ENCODE peak calls at places on chromosome 5, in six cellular contexts. One of them, this sample, is unnamed.

GRCh38 chr5:93385665-93386064 is 195.4 kb downstream of the NR2F1-AS1 start:
- DNase-seq in HTR-8/SVneo: peak; percentile 13
- DNase-seq in NCI-H1092 treated with DMSO at 0.1 percent for 48 hours: no peak
- DNase-seq in HS-5: no peak
- DNase-seq in SW 1271: no peak
- DNase-seq in activated CD8-positive, alpha-beta memory T cell treated with anti-CD3 and anti-CD28 coated beads for 1 hour: no peak
- DNase-seq in this sample: no peak

GRCh38 chr5:90767710-90768109 is 209.1 kb downstream of the ADGRV1 start:
- DNase-seq in HTR-8/SVneo: no peak
- DNase-seq in NCI-H1092 treated with DMSO at 0.1 percent for 48 hours: no peak
- DNase-seq in HS-5: no peak
- DNase-seq in SW 1271: no peak
- DNase-seq in activated CD8-positive, alpha-beta memory T cell treated with anti-CD3 and anti-CD28 coated beads for 1 hour: no peak
- DNase-seq in this sample: no peak

GRCh38 chr5:177601126-177601525 is 1.2 kb downstream of the B4GALT7 start:
- DNase-seq in HTR-8/SVneo: no peak
- DNase-seq in NCI-H1092 treated with DMSO at 0.1 percent for 48 hours: no peak
- DNase-seq in HS-5: no peak
- DNase-seq in SW 1271: no peak
- DNase-seq in activated CD8-positive, alpha-beta memory T cell treated with anti-CD3 and anti-CD28 coated beads for 1 hour: no peak
- DNase-seq in this sample: no peak

GRCh38 chr5:120516799-120517198 is 52.7 kb downstream of the PRR16 start:
- DNase-seq in HTR-8/SVneo: no peak
- DNase-seq in NCI-H1092 treated with DMSO at 0.1 percent for 48 hours: no peak
- DNase-seq in HS-5: peak; percentile 42
- DNase-seq in SW 1271: no peak
- DNase-seq in activated CD8-positive, alpha-beta memory T cell treated with anti-CD3 and anti-CD28 coated beads for 1 hour: no peak
- DNase-seq in this sample: peak; percentile 88

GRCh38 chr5:181235689-181236366 is 7.9 kb downstream of the RACK1 start:
- DNase-seq in HTR-8/SVneo: no peak
- DNase-seq in NCI-H1092 treated with DMSO at 0.1 percent for 48 hours: no peak
- DNase-seq in HS-5: no peak
- DNase-seq in SW 1271: no peak
- DNase-seq in activated CD8-positive, alpha-beta memory T cell treated with anti-CD3 and anti-CD28 coated beads for 1 hour: no peak
- DNase-seq in this sample: no peak

GRCh38 chr5:81194633-81195333 is 38.3 kb upstream of the CKMT2 start:
- DNase-seq in HTR-8/SVneo: peak; percentile 92
- DNase-seq in NCI-H1092 treated with DMSO at 0.1 percent for 48 hours: peak; percentile 56
- DNase-seq in HS-5: peak; percentile 16
- DNase-seq in SW 1271: peak; percentile 58
- DNase-seq in activated CD8-positive, alpha-beta memory T cell treated with anti-CD3 and anti-CD28 coated beads for 1 hour: peak; percentile 43
- DNase-seq in this sample: peak; percentile 82

GRCh38 chr5:37553720-37554402 is 174.7 kb downstream of the WDR70 start:
- DNase-seq in HTR-8/SVneo: no peak
- DNase-seq in NCI-H1092 treated with DMSO at 0.1 percent for 48 hours: no peak
- DNase-seq in HS-5: no peak
- DNase-seq in SW 1271: no peak
- DNase-seq in activated CD8-positive, alpha-beta memory T cell treated with anti-CD3 and anti-CD28 coated beads for 1 hour: no peak
- DNase-seq in this sample: no peak

GRCh38 chr5:41071975-41072374 is 833 bp upstream of the MROH2B start:
- DNase-seq in HTR-8/SVneo: no peak
- DNase-seq in NCI-H1092 treated with DMSO at 0.1 percent for 48 hours: no peak
- DNase-seq in HS-5: peak; percentile 62
- DNase-seq in SW 1271: no peak
- DNase-seq in activated CD8-positive, alpha-beta memory T cell treated with anti-CD3 and anti-CD28 coated beads for 1 hour: no peak
- DNase-seq in this sample: no peak

GRCh38 chr5:115374057-115374775 is 77.8 kb upstream of the CCDC112 start:
- DNase-seq in HTR-8/SVneo: no peak
- DNase-seq in NCI-H1092 treated with DMSO at 0.1 percent for 48 hours: no peak
- DNase-seq in HS-5: no peak
- DNase-seq in SW 1271: no peak
- DNase-seq in activated CD8-positive, alpha-beta memory T cell treated with anti-CD3 and anti-CD28 coated beads for 1 hour: no peak
- DNase-seq in this sample: peak; percentile 11

GRCh38 chr5:116575635-116576042 is 1.0 kb upstream of the SEMA6A start:
- DNase-seq in HTR-8/SVneo: no peak
- DNase-seq in NCI-H1092 treated with DMSO at 0.1 percent for 48 hours: no peak
- DNase-seq in HS-5: no peak
- DNase-seq in SW 1271: no peak
- DNase-seq in activated CD8-positive, alpha-beta memory T cell treated with anti-CD3 and anti-CD28 coated beads for 1 hour: no peak
- DNase-seq in this sample: no peak

GRCh38 chr5:93348231-93348630 is 232.8 kb downstream of the NR2F1-AS1 start:
- DNase-seq in HTR-8/SVneo: no peak
- DNase-seq in NCI-H1092 treated with DMSO at 0.1 percent for 48 hours: no peak
- DNase-seq in HS-5: no peak
- DNase-seq in SW 1271: no peak
- DNase-seq in activated CD8-positive, alpha-beta memory T cell treated with anti-CD3 and anti-CD28 coated beads for 1 hour: no peak
- DNase-seq in this sample: peak; percentile 13

GRCh38 chr5:178590141-178590923 is at the start of gene COL23A1:
- DNase-seq in HTR-8/SVneo: peak; percentile 40
- DNase-seq in NCI-H1092 treated with DMSO at 0.1 percent for 48 hours: peak; percentile 4
- DNase-seq in HS-5: no peak
- DNase-seq in SW 1271: no peak
- DNase-seq in activated CD8-positive, alpha-beta memory T cell treated with anti-CD3 and anti-CD28 coated beads for 1 hour: no peak
- DNase-seq in this sample: peak; percentile 70

GRCh38 chr5:107743357-107744000 is 72.7 kb upstream of the EFNA5 start:
- DNase-seq in HTR-8/SVneo: no peak
- DNase-seq in NCI-H1092 treated with DMSO at 0.1 percent for 48 hours: no peak
- DNase-seq in HS-5: peak; percentile 39
- DNase-seq in SW 1271: no peak
- DNase-seq in activated CD8-positive, alpha-beta memory T cell treated with anti-CD3 and anti-CD28 coated beads for 1 hour: no peak
- DNase-seq in this sample: peak; percentile 67

GRCh38 chr5:133809801-133810200 is 158.6 kb downstream of the C5orf15 start:
- DNase-seq in HTR-8/SVneo: no peak
- DNase-seq in NCI-H1092 treated with DMSO at 0.1 percent for 48 hours: no peak
- DNase-seq in HS-5: no peak
- DNase-seq in SW 1271: no peak
- DNase-seq in activated CD8-positive, alpha-beta memory T cell treated with anti-CD3 and anti-CD28 coated beads for 1 hour: no peak
- DNase-seq in this sample: no peak

GRCh38 chr5:16568875-16569580 is 47.8 kb downstream of the RETREG1 start:
- DNase-seq in HTR-8/SVneo: no peak
- DNase-seq in NCI-H1092 treated with DMSO at 0.1 percent for 48 hours: peak; percentile 56
- DNase-seq in HS-5: no peak
- DNase-seq in SW 1271: no peak
- DNase-seq in activated CD8-positive, alpha-beta memory T cell treated with anti-CD3 and anti-CD28 coated beads for 1 hour: no peak
- DNase-seq in this sample: peak; percentile 1

GRCh38 chr5:114238771-114239313 is 123.0 kb upstream of the KCNN2 start:
- DNase-seq in HTR-8/SVneo: no peak
- DNase-seq in NCI-H1092 treated with DMSO at 0.1 percent for 48 hours: no peak
- DNase-seq in HS-5: no peak
- DNase-seq in SW 1271: no peak
- DNase-seq in activated CD8-positive, alpha-beta memory T cell treated with anti-CD3 and anti-CD28 coated beads for 1 hour: no peak
- DNase-seq in this sample: no peak

GRCh38 chr5:488744-489688 is 35.2 kb downstream of the SLC9A3 start:
- DNase-seq in HTR-8/SVneo: no peak
- DNase-seq in NCI-H1092 treated with DMSO at 0.1 percent for 48 hours: no peak
- DNase-seq in HS-5: no peak
- DNase-seq in SW 1271: no peak
- DNase-seq in activated CD8-positive, alpha-beta memory T cell treated with anti-CD3 and anti-CD28 coated beads for 1 hour: no peak
- DNase-seq in this sample: no peak

GRCh38 chr5:120091376-120091948 is 372.6 kb upstream of the PRR16 start:
- DNase-seq in HTR-8/SVneo: no peak
- DNase-seq in NCI-H1092 treated with DMSO at 0.1 percent for 48 hours: no peak
- DNase-seq in HS-5: no peak
- DNase-seq in SW 1271: no peak
- DNase-seq in activated CD8-positive, alpha-beta memory T cell treated with anti-CD3 and anti-CD28 coated beads for 1 hour: no peak
- DNase-seq in this sample: no peak

GRCh38 chr5:180138976-180139730 is 67.6 kb upstream of the RNF130 start:
- DNase-seq in HTR-8/SVneo: no peak
- DNase-seq in NCI-H1092 treated with DMSO at 0.1 percent for 48 hours: no peak
- DNase-seq in HS-5: no peak
- DNase-seq in SW 1271: no peak
- DNase-seq in activated CD8-positive, alpha-beta memory T cell treated with anti-CD3 and anti-CD28 coated beads for 1 hour: no peak
- DNase-seq in this sample: no peak

GRCh38 chr5:109852371-109853160 is 162.8 kb downstream of the MAN2A1 start:
- DNase-seq in HTR-8/SVneo: no peak
- DNase-seq in NCI-H1092 treated with DMSO at 0.1 percent for 48 hours: no peak
- DNase-seq in HS-5: no peak
- DNase-seq in SW 1271: no peak
- DNase-seq in activated CD8-positive, alpha-beta memory T cell treated with anti-CD3 and anti-CD28 coated beads for 1 hour: no peak
- DNase-seq in this sample: no peak

GRCh38 chr5:174283176-174283575 is 237.7 kb downstream of the NSG2 start:
- DNase-seq in HTR-8/SVneo: no peak
- DNase-seq in NCI-H1092 treated with DMSO at 0.1 percent for 48 hours: no peak
- DNase-seq in HS-5: no peak
- DNase-seq in SW 1271: no peak
- DNase-seq in activated CD8-positive, alpha-beta memory T cell treated with anti-CD3 and anti-CD28 coated beads for 1 hour: no peak
- DNase-seq in this sample: no peak

GRCh38 chr5:133439859-133440258 is 172.5 kb downstream of the FSTL4 start:
- DNase-seq in HTR-8/SVneo: no peak
- DNase-seq in NCI-H1092 treated with DMSO at 0.1 percent for 48 hours: no peak
- DNase-seq in HS-5: no peak
- DNase-seq in SW 1271: no peak
- DNase-seq in activated CD8-positive, alpha-beta memory T cell treated with anti-CD3 and anti-CD28 coated beads for 1 hour: no peak
- DNase-seq in this sample: no peak

GRCh38 chr5:159906957-159907356 is 9.3 kb upstream of the ADRA1B start:
- DNase-seq in HTR-8/SVneo: no peak
- DNase-seq in NCI-H1092 treated with DMSO at 0.1 percent for 48 hours: no peak
- DNase-seq in HS-5: no peak
- DNase-seq in SW 1271: no peak
- DNase-seq in activated CD8-positive, alpha-beta memory T cell treated with anti-CD3 and anti-CD28 coated beads for 1 hour: no peak
- DNase-seq in this sample: no peak

GRCh38 chr5:148418511-148418910 is 34.8 kb downstream of the FBXO38 start:
- DNase-seq in HTR-8/SVneo: no peak
- DNase-seq in NCI-H1092 treated with DMSO at 0.1 percent for 48 hours: no peak
- DNase-seq in HS-5: no peak
- DNase-seq in SW 1271: no peak
- DNase-seq in activated CD8-positive, alpha-beta memory T cell treated with anti-CD3 and anti-CD28 coated beads for 1 hour: no peak
- DNase-seq in this sample: no peak

GRCh38 chr5:120465281-120465961 is 1.3 kb downstream of the PRR16 start:
- DNase-seq in HTR-8/SVneo: peak; percentile 23
- DNase-seq in NCI-H1092 treated with DMSO at 0.1 percent for 48 hours: no peak
- DNase-seq in HS-5: no peak
- DNase-seq in SW 1271: peak; percentile 43
- DNase-seq in activated CD8-positive, alpha-beta memory T cell treated with anti-CD3 and anti-CD28 coated beads for 1 hour: no peak
- DNase-seq in this sample: no peak

GRCh38 chr5:157157492-157157891 is 8.6 kb downstream of the GARIN3 start:
- DNase-seq in HTR-8/SVneo: no peak
- DNase-seq in NCI-H1092 treated with DMSO at 0.1 percent for 48 hours: no peak
- DNase-seq in HS-5: no peak
- DNase-seq in SW 1271: no peak
- DNase-seq in activated CD8-positive, alpha-beta memory T cell treated with anti-CD3 and anti-CD28 coated beads for 1 hour: no peak
- DNase-seq in this sample: no peak

GRCh38 chr5:42767491-42768105 is 11.0 kb downstream of the CCDC152 start:
- DNase-seq in HTR-8/SVneo: peak; percentile 45
- DNase-seq in NCI-H1092 treated with DMSO at 0.1 percent for 48 hours: peak; percentile 1
- DNase-seq in HS-5: no peak
- DNase-seq in SW 1271: no peak
- DNase-seq in activated CD8-positive, alpha-beta memory T cell treated with anti-CD3 and anti-CD28 coated beads for 1 hour: no peak
- DNase-seq in this sample: no peak

GRCh38 chr5:111411321-111411720 is 101.0 kb downstream of the STARD4 start:
- DNase-seq in HTR-8/SVneo: no peak
- DNase-seq in NCI-H1092 treated with DMSO at 0.1 percent for 48 hours: no peak
- DNase-seq in HS-5: no peak
- DNase-seq in SW 1271: no peak
- DNase-seq in activated CD8-positive, alpha-beta memory T cell treated with anti-CD3 and anti-CD28 coated beads for 1 hour: no peak
- DNase-seq in this sample: no peak